ENCODE peak calls at places on chromosomes 3 and 15, in seven cellular contexts. One of them, this sample, is unnamed. For H3K9me3 and H3K4me1, the result is how much of the 10 kb centered on the place peaks cover.

GRCh38 chr3:147210676-147211075 is 195.7 kb downstream of the ZIC4 start:
- DNase-seq in heart left ventricle: no peak
- DNase-seq in RWPE2: no peak
- DNase-seq in mesenchymal stem cell: no peak
- DNase-seq in body of pancreas: no peak
- DNase-seq in H9: no peak
- DNase-seq in cardiac muscle cell: no peak
- DNase-seq in this sample: peak

GRCh38 chr3:11335056-11335608 is 62.9 kb downstream of the ATG7 start:
- DNase-seq in heart left ventricle: no peak
- DNase-seq in RWPE2: no peak
- DNase-seq in mesenchymal stem cell: peak
- DNase-seq in body of pancreas: peak
- DNase-seq in H9: no peak
- DNase-seq in cardiac muscle cell: peak
- DNase-seq in this sample: peak

GRCh38 chr3:144031938-144032337 is 60.3 kb downstream of the DIPK2A start:
- DNase-seq in heart left ventricle: peak
- DNase-seq in RWPE2: no peak
- DNase-seq in mesenchymal stem cell: no peak
- DNase-seq in body of pancreas: peak
- DNase-seq in H9: no peak
- DNase-seq in cardiac muscle cell: peak
- DNase-seq in this sample: peak

GRCh38 chr3:7095116-7095515 is 234.2 kb downstream of the GRM7 start:
- DNase-seq in heart left ventricle: no peak
- DNase-seq in RWPE2: no peak
- DNase-seq in mesenchymal stem cell: peak
- DNase-seq in body of pancreas: no peak
- DNase-seq in H9: no peak
- DNase-seq in cardiac muscle cell: no peak
- DNase-seq in this sample: peak

GRCh38 chr3:144770813-144771400 is 799.3 kb downstream of the DIPK2A start:
- DNase-seq in heart left ventricle: no peak
- DNase-seq in RWPE2: no peak
- DNase-seq in mesenchymal stem cell: peak
- DNase-seq in body of pancreas: no peak
- DNase-seq in H9: no peak
- DNase-seq in cardiac muscle cell: peak
- DNase-seq in this sample: peak

GRCh38 chr3:167102071-167102470 is 278.0 kb downstream of the ZBBX start:
- DNase-seq in heart left ventricle: no peak
- DNase-seq in RWPE2: no peak
- DNase-seq in mesenchymal stem cell: no peak
- DNase-seq in body of pancreas: peak
- DNase-seq in H9: peak
- DNase-seq in cardiac muscle cell: no peak
- DNase-seq in this sample: peak

GRCh38 chr3:134373942-134374790 is at the start of gene AMOTL2:
- DNase-seq in heart left ventricle: peak
- DNase-seq in RWPE2: peak
- DNase-seq in mesenchymal stem cell: peak
- DNase-seq in body of pancreas: peak
- DNase-seq in H9: peak
- DNase-seq in cardiac muscle cell: peak
- DNase-seq in this sample: peak

GRCh38 chr3:80331768-80332167 is 564.0 kb upstream of the ROBO1 start:
- DNase-seq in heart left ventricle: no peak
- DNase-seq in RWPE2: no peak
- DNase-seq in mesenchymal stem cell: no peak
- DNase-seq in body of pancreas: no peak
- DNase-seq in H9: no peak
- DNase-seq in cardiac muscle cell: no peak
- DNase-seq in this sample: peak

GRCh38 chr15:39301589-39301999 is 279.3 kb upstream of the THBS1 start:
- DNase-seq in heart left ventricle: no peak
- DNase-seq in RWPE2: no peak
- DNase-seq in mesenchymal stem cell: peak
- DNase-seq in body of pancreas: no peak
- DNase-seq in H9: no peak
- DNase-seq in cardiac muscle cell: peak
- DNase-seq in this sample: no peak

GRCh38 chr15:72319360-72319984 is 485 bp downstream of the CELF6 start:
- DNase-seq in heart left ventricle: peak
- DNase-seq in RWPE2: peak
- DNase-seq in mesenchymal stem cell: peak
- DNase-seq in body of pancreas: peak
- DNase-seq in H9: peak
- DNase-seq in cardiac muscle cell: peak
- DNase-seq in this sample: peak

DNA sequence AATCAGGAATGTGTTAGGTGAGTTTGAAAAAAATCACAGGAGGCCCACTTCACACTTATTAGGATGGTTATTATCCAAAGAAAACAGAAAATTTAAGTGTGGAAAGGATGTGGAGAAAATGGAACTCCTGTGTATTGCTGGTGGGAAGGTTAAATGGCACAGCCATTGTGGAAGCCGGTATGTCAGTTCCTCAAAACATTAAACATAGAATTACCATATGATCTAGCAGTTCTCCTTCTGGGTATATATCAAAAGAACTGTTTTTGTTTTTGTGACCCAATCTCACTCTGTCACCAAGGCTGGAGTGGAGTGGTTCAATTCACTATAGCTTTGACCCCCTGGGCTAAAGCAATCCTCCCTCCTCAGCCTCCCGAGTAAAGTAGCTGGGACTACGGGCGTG is 10.4 kb upstream of the ZFYVE19 start:
- DNase-seq in heart left ventricle: no peak
- DNase-seq in RWPE2: no peak
- DNase-seq in mesenchymal stem cell: no peak
- DNase-seq in body of pancreas: no peak
- DNase-seq in H9: no peak
- DNase-seq in cardiac muscle cell: no peak
- DNase-seq in this sample: no peak
- H3K9me3 ChIP-seq in heart left ventricle: under half
- H3K9me3 ChIP-seq in RWPE2: under half
- H3K9me3 ChIP-seq in mesenchymal stem cell: under half
- H3K9me3 ChIP-seq in body of pancreas: under half
- H3K9me3 ChIP-seq in H9: under half
- H3K9me3 ChIP-seq in cardiac muscle cell: under half
- H3K9me3 ChIP-seq in this sample: under half

DNA sequence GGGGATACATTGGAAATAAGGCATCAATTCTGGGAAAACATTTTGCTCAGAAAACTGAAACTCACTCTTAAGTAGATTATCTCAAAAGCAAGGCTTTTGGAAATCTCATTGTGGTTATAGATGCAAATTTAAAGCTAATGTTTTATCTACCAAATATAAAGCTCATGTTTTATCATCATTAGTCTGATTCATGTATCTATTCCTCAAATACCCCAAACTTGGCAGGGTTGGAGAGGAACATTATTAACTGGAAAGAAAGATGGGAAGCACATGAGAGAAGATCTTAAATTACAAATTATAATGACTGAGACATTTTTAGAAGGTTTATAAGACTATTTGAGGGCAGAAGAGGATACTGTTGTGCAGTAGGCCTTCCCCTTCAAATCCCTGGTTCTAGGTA is 137.3 kb upstream of the TGFBR2 start:
- DNase-seq in heart left ventricle: no peak
- DNase-seq in RWPE2: no peak
- DNase-seq in mesenchymal stem cell: no peak
- DNase-seq in body of pancreas: no peak
- DNase-seq in H9: no peak
- DNase-seq in cardiac muscle cell: no peak
- DNase-seq in this sample: no peak
- H3K4me1 ChIP-seq in heart left ventricle: under half
- H3K4me1 ChIP-seq in RWPE2: under half
- H3K4me1 ChIP-seq in mesenchymal stem cell: under half
- H3K4me1 ChIP-seq in body of pancreas: under half
- H3K4me1 ChIP-seq in H9: under half
- H3K4me1 ChIP-seq in cardiac muscle cell: under half
- H3K4me1 ChIP-seq in this sample: under half

DNA sequence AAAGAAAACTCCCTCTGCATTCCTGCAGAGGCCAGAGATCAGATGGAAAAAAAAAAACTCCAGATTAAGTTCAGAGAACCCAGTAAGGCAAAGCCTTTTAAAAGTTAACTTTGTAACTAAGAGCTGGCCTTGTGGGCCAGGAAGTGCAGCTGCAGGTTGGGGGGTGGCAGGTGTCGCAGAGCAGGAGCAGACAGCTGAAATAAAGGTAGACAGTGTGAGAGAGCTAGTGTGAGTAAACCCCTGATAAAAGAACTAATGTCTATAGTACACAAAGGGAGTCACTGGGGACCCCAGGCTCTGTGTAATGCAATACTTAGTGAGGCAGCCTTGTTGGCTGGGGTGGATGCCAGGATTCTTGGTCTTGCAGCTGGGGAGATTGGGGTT is 42.1 kb downstream of the PPCDC start:
- DNase-seq in heart left ventricle: no peak
- DNase-seq in RWPE2: no peak
- DNase-seq in mesenchymal stem cell: no peak
- DNase-seq in body of pancreas: no peak
- DNase-seq in H9: no peak
- DNase-seq in cardiac muscle cell: peak
- DNase-seq in this sample: peak
- H3K27ac ChIP-seq in heart left ventricle: peak
- H3K27ac ChIP-seq in RWPE2: no peak
- H3K27ac ChIP-seq in mesenchymal stem cell: no peak
- H3K27ac ChIP-seq in body of pancreas: peak
- H3K27ac ChIP-seq in H9: no peak
- H3K27ac ChIP-seq in cardiac muscle cell: peak
- H3K27ac ChIP-seq in this sample: no peak

DNA sequence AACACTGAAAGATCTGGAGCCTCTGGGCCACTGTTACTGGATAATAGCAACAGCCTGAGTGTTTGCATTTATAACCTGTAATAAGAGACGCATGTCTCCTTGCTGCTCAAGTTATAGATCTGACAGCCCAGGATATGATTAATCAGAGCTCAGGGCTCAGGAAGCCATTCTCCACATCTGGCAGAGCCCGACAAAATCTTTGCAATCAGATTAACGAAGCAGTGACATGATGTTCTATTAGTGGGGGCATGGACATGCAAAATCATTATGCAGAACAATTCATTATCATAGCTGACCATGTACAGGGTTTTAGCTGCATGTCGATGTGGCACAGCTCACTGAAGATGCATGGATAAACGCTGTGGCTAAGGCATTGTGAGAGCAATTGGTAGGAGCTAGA is 730.3 kb downstream of the ZNF385D start:
- DNase-seq in heart left ventricle: no peak
- DNase-seq in RWPE2: no peak
- DNase-seq in mesenchymal stem cell: no peak
- DNase-seq in body of pancreas: no peak
- DNase-seq in H9: no peak
- DNase-seq in cardiac muscle cell: no peak
- DNase-seq in this sample: no peak
- H3K9me3 ChIP-seq in heart left ventricle: under half
- H3K9me3 ChIP-seq in RWPE2: under half
- H3K9me3 ChIP-seq in mesenchymal stem cell: under half
- H3K9me3 ChIP-seq in body of pancreas: under half
- H3K9me3 ChIP-seq in H9: under half
- H3K9me3 ChIP-seq in cardiac muscle cell: under half
- H3K9me3 ChIP-seq in this sample: under half

DNA sequence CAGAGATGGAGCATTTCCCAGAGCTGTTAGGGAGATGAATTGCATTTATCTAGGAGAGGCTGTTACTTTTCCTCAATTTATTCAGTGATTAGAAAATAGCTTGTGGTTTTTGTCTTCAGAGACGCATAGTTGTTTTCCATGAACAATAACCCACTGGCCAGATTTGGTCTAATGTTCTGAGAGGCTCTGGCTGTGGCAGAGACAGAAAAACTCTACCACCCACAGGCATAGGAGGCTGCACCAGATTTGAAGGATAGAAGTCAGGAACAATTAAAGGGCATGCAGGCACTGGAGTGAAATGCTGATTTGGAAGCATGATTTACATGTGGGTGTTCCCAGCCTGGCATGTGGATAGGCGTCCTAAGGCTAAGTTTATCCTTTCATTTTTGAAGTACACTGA is 143.5 kb downstream of the NFKBIZ start:
- DNase-seq in heart left ventricle: no peak
- DNase-seq in RWPE2: no peak
- DNase-seq in mesenchymal stem cell: peak
- DNase-seq in body of pancreas: no peak
- DNase-seq in H9: no peak
- DNase-seq in cardiac muscle cell: peak
- DNase-seq in this sample: peak
- H3K4me1 ChIP-seq in heart left ventricle: under half
- H3K4me1 ChIP-seq in RWPE2: under half
- H3K4me1 ChIP-seq in mesenchymal stem cell: under half
- H3K4me1 ChIP-seq in body of pancreas: under half
- H3K4me1 ChIP-seq in H9: under half
- H3K4me1 ChIP-seq in cardiac muscle cell: under half
- H3K4me1 ChIP-seq in this sample: under half

GRCh38 chr15:89852342-89853005 is 37.8 kb upstream of the ANPEP start:
- DNase-seq in heart left ventricle: no peak
- DNase-seq in RWPE2: no peak
- DNase-seq in mesenchymal stem cell: no peak
- DNase-seq in body of pancreas: no peak
- DNase-seq in H9: no peak
- DNase-seq in cardiac muscle cell: no peak
- DNase-seq in this sample: no peak
- H3K27ac ChIP-seq in heart left ventricle: no peak
- H3K27ac ChIP-seq in RWPE2: peak
- H3K27ac ChIP-seq in mesenchymal stem cell: no peak
- H3K27ac ChIP-seq in body of pancreas: peak
- H3K27ac ChIP-seq in H9: no peak
- H3K27ac ChIP-seq in cardiac muscle cell: no peak
- H3K27ac ChIP-seq in this sample: no peak

DNA sequence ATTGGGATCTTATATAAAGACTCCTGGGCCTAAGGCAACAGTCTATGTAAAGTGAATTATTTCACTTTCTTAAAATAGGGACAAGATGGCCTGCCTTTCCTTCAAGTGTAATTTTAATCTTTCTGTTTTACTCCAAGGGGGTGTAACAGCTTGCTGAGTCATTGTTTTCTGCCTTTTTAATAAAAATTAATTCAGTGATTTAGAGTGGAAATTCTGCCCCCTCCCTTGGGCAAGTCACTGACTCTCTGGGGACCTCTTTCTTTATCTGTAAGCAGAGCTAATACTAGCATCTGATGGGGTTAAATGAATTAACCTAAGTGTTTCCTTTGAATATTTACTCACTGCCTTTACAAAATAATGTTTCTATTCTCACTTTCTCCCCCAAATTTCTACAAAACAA is 23.9 kb downstream of the LRRK1 start:
- DNase-seq in heart left ventricle: no peak
- DNase-seq in RWPE2: no peak
- DNase-seq in mesenchymal stem cell: no peak
- DNase-seq in body of pancreas: no peak
- DNase-seq in H9: no peak
- DNase-seq in cardiac muscle cell: peak
- DNase-seq in this sample: peak
- H3K9me3 ChIP-seq in heart left ventricle: under half
- H3K9me3 ChIP-seq in RWPE2: under half
- H3K9me3 ChIP-seq in mesenchymal stem cell: under half
- H3K9me3 ChIP-seq in body of pancreas: under half
- H3K9me3 ChIP-seq in H9: under half
- H3K9me3 ChIP-seq in cardiac muscle cell: under half
- H3K9me3 ChIP-seq in this sample: under half

GRCh38 chr3:195788711-195789581 is 22.8 kb downstream of the MUC4 start:
- DNase-seq in heart left ventricle: no peak
- DNase-seq in RWPE2: no peak
- DNase-seq in mesenchymal stem cell: no peak
- DNase-seq in body of pancreas: no peak
- DNase-seq in H9: no peak
- DNase-seq in cardiac muscle cell: no peak
- DNase-seq in this sample: no peak
- H3K4me1 ChIP-seq in heart left ventricle: under half
- H3K4me1 ChIP-seq in RWPE2: under half
- H3K4me1 ChIP-seq in mesenchymal stem cell: under half
- H3K4me1 ChIP-seq in body of pancreas: under half
- H3K4me1 ChIP-seq in H9: under half
- H3K4me1 ChIP-seq in cardiac muscle cell: under half
- H3K4me1 ChIP-seq in this sample: under half

This sample was measured in A673.